ENCODE peak calls at places on chromosomes 1 and 21, in four cellular contexts. V is T-helper 9 cell; P is activated CD4-positive, alpha-beta memory T cell treated with anti-CD3 and anti-CD28 coated beads, Interleukin-2, amount 10 ng/mL, durations not matched to agents 7 days and 5 days; M is GM20000. B is an unnamed sample.

GRCh38 chr1:93689521-93690223 is 8.0 kb upstream of the BCAR3 start:
- DNase-seq in V (no peak), P (no peak), M (no peak), B (no peak)

GRCh38 chr1:24855474-24855873 is 74.6 kb downstream of the RUNX3 start:
- DNase-seq in M (no peak), P (no peak), V (no peak), B (no peak)

GRCh38 chr1:26016944-26017545 is 4.5 kb upstream of the EXTL1 start:
- DNase-seq in P (no peak), V (no peak), M (no peak), B (no peak)

GRCh38 chr1:61424382-61424781 is 300.6 kb downstream of the TM2D1 start:
- DNase-seq in M (no peak), V (no peak), P (no peak), B (no peak)

GRCh38 chr1:214086945-214087344 is 99.2 kb downstream of the PROX1 start:
- DNase-seq in M (no peak), V (no peak), P (no peak), B (no peak)

GRCh38 chr1:109041614-109042473 is at the start of gene WDR47:
- DNase-seq in V (peak; percentile 95), P (peak; percentile 97), M (peak; percentile 99), B (peak; percentile 95)

GRCh38 chr1:50847303-50847702 is 112.8 kb downstream of the FAF1 start:
- DNase-seq in V (no peak), P (no peak), M (no peak), B (no peak)

GRCh38 chr1:153343811-153344717 is 4.6 kb downstream of the PGLYRP4 start:
- DNase-seq in M (peak; percentile 10), V (no peak), P (no peak), B (no peak)

GRCh38 chr1:24871306-24871901 is 58.7 kb downstream of the RUNX3 start:
- DNase-seq in P (no peak), V (no peak), M (no peak), B (no peak)

GRCh38 chr21:27475363-27475955 is 508.6 kb upstream of the ADAMTS5 start:
- DNase-seq in P (no peak), V (no peak), M (no peak), B (no peak)

GRCh38 chr1:67687649-67688048 is 2.6 kb downstream of the GADD45A start:
- DNase-seq in M (no peak), V (no peak), P (no peak), B (no peak)

GRCh38 chr1:67573481-67573880 is 111.5 kb upstream of the GADD45A start:
- DNase-seq in P (no peak), V (no peak), M (no peak), B (no peak)

GRCh38 chr1:53705446-53706096 is 33.4 kb downstream of the GLIS1 start:
- DNase-seq in P (no peak), V (no peak), M (no peak), B (no peak)

GRCh38 chr1:44775930-44776748 is 799 bp downstream of the RPS8 start:
- DNase-seq in P (peak; percentile 51), V (no peak), M (no peak), B (no peak)

GRCh38 chr1:24077278-24077978 is 34.5 kb downstream of the MYOM3 start:
- DNase-seq in P (no peak), V (no peak), M (no peak), B (no peak)

GRCh38 chr1:59570524-59570923 is 244.2 kb upstream of the HOOK1 start:
- DNase-seq in P (peak; percentile 69), V (peak; percentile 1), M (no peak), B (peak; percentile 9)

GRCh38 chr1:58062635-58063034 is 483.9 kb downstream of the OMA1 start:
- DNase-seq in V (no peak), M (no peak), P (no peak), B (no peak)

GRCh38 chr1:245785433-245785832 is 630.6 kb downstream of the KIF26B start:
- DNase-seq in P (no peak), V (no peak), M (no peak), B (no peak)

GRCh38 chr1:39776400-39776713 is 5.2 kb upstream of the OXCT2 start:
- DNase-seq in V (no peak), M (peak; percentile 68), P (no peak), B (no peak)

GRCh38 chr1:98323396-98323795 is 338.1 kb upstream of the SNX7 start:
- DNase-seq in V (no peak), P (no peak), M (no peak), B (no peak)

GRCh38 chr1:117138556-117138955 is 17.0 kb upstream of the TRIM45 start:
- DNase-seq in P (no peak), V (no peak), M (no peak), B (no peak)

GRCh38 chr1:204859885-204860284 is 10.8 kb upstream of the NFASC start:
- DNase-seq in M (no peak), V (no peak), P (no peak), B (no peak)

GRCh38 chr1:58397187-58397820 is 149.2 kb downstream of the OMA1 start:
- DNase-seq in M (no peak), P (no peak), V (no peak), B (no peak)

GRCh38 chr1:114139540-114139939 is 14.1 kb downstream of the SYT6 start:
- DNase-seq in M (no peak), V (no peak), P (no peak), B (no peak)

GRCh38 chr1:235881930-235882700 is 15.4 kb upstream of the LYST start:
- DNase-seq in M (no peak), P (no peak), V (no peak), B (no peak)

GRCh38 chr1:43107664-43108063 is 64.4 kb downstream of the EBNA1BP2 start:
- DNase-seq in V (no peak), P (no peak), M (no peak), B (no peak)

GRCh38 chr1:222073307-222073995 is 331.6 kb upstream of the DUSP10 start:
- DNase-seq in P (no peak), M (no peak), V (no peak), B (no peak)

GRCh38 chr1:228984646-228985631 is 249.7 kb downstream of the RHOU start:
- DNase-seq in V (no peak), P (no peak), M (no peak), B (no peak)

GRCh38 chr1:18636762-18637552 is 6.3 kb downstream of the PAX7 start:
- DNase-seq in V (no peak), P (no peak), M (peak; percentile 20), B (no peak)

GRCh38 chr1:114081145-114082046 is 72.3 kb downstream of the SYT6 start:
- DNase-seq in P (no peak), V (no peak), M (no peak), B (no peak)

GRCh38 chr1:178275553-178275952 is 181.6 kb downstream of the RASAL2 start:
- DNase-seq in P (no peak), M (no peak), V (no peak), B (no peak)

GRCh38 chr1:117166076-117166475 is 44.5 kb upstream of the TRIM45 start:
- DNase-seq in V (no peak), M (no peak), P (no peak), B (no peak)

GRCh38 chr1:24894002-24894401 is 36.1 kb downstream of the RUNX3 start:
- DNase-seq in V (no peak), P (peak; percentile 4), M (no peak), B (no peak)

GRCh38 chr1:171983584-171983983 is 142.3 kb downstream of the DNM3 start:
- DNase-seq in M (no peak), P (no peak), V (no peak), B (no peak)

GRCh38 chr1:12506581-12507280 is 111.3 kb downstream of the DHRS3 start:
- DNase-seq in P (no peak), M (no peak), V (no peak), B (no peak)

GRCh38 chr1:228845101-228845500 is 109.8 kb downstream of the RHOU start:
- DNase-seq in M (no peak), V (no peak), P (no peak), B (no peak)